ENCODE peak calls at places on chromosomes 5 and 9, in five cellular contexts. P is lower leg skin, N is transverse colon, A is upper lobe of left lung, O is sigmoid colon. W is an unnamed sample.

GRCh38 chr9:84617415-84617814 is 52.1 kb upstream of the NTRK2 start:
- DNase-seq in P (no peak), N (no peak), A (no peak), O (no peak), W (no peak)

GRCh38 chr5:124402144-124402581 is 344.3 kb downstream of the ZNF608 start:
- DNase-seq in P (peak), N (peak), A (peak), O (no peak), W (no peak)

GRCh38 chr5:92421937-92422336 is 1038.8 kb upstream of the ARRDC3 start:
- DNase-seq in P (no peak), N (no peak), A (no peak), O (no peak), W (no peak)

GRCh38 chr5:55234171-55234700 is 828 bp upstream of the CCNO start:
- DNase-seq in P (no peak), N (peak), A (no peak), O (no peak), W (no peak)

GRCh38 chr5:124397290-124397689 is 349.1 kb downstream of the ZNF608 start:
- DNase-seq in P (no peak), N (no peak), A (no peak), O (no peak), W (no peak)

GRCh38 chr5:133214153-133214820 is 162.5 kb downstream of the HSPA4 start:
- DNase-seq in P (no peak), N (no peak), A (no peak), O (no peak), W (no peak)

GRCh38 chr5:9468070-9468388 is 77.8 kb downstream of the SEMA5A start:
- DNase-seq in P (peak), N (no peak), A (no peak), O (no peak), W (no peak)

GRCh38 chr9:994005-994404 is 17.6 kb downstream of the DMRT3 start:
- DNase-seq in P (no peak), N (no peak), A (no peak), O (no peak), W (no peak)

GRCh38 chr9:124290053-124290581 is 32.4 kb downstream of the NEK6 start:
- DNase-seq in P (no peak), N (peak), A (no peak), O (no peak), W (peak)

GRCh38 chr5:83096660-83097334 is 19.4 kb downstream of the XRCC4 start:
- DNase-seq in P (no peak), N (no peak), A (no peak), O (no peak), W (no peak)

GRCh38 chr9:94804917-94805544 is 78.5 kb downstream of the AOPEP start:
- DNase-seq in P (no peak), N (no peak), A (no peak), O (no peak), W (no peak)

GRCh38 chr9:92270511-92270910 is 23.0 kb downstream of the IARS1 start:
- DNase-seq in P (no peak), N (no peak), A (no peak), O (no peak), W (no peak)

GRCh38 chr9:125240649-125240999 is 519 bp downstream of the HSPA5 start:
- DNase-seq in P (no peak), N (peak), A (peak), O (no peak), W (peak)

GRCh38 chr5:142063878-142064331 is 44.7 kb upstream of the NDFIP1 start:
- DNase-seq in P (peak), N (peak), A (peak), O (peak), W (no peak)

GRCh38 chr9:69649566-69650260 is 22.5 kb downstream of the APBA1 start:
- DNase-seq in P (no peak), N (no peak), A (no peak), O (no peak), W (no peak)

GRCh38 chr9:96667363-96667728 is 12.2 kb upstream of the PRXL2C start:
- DNase-seq in P (no peak), N (no peak), A (no peak), O (no peak), W (no peak)

GRCh38 chr9:134644715-134645606 is 3.4 kb downstream of the COL5A1 start:
- DNase-seq in P (peak), N (peak), A (no peak), O (peak), W (no peak)

DNA sequence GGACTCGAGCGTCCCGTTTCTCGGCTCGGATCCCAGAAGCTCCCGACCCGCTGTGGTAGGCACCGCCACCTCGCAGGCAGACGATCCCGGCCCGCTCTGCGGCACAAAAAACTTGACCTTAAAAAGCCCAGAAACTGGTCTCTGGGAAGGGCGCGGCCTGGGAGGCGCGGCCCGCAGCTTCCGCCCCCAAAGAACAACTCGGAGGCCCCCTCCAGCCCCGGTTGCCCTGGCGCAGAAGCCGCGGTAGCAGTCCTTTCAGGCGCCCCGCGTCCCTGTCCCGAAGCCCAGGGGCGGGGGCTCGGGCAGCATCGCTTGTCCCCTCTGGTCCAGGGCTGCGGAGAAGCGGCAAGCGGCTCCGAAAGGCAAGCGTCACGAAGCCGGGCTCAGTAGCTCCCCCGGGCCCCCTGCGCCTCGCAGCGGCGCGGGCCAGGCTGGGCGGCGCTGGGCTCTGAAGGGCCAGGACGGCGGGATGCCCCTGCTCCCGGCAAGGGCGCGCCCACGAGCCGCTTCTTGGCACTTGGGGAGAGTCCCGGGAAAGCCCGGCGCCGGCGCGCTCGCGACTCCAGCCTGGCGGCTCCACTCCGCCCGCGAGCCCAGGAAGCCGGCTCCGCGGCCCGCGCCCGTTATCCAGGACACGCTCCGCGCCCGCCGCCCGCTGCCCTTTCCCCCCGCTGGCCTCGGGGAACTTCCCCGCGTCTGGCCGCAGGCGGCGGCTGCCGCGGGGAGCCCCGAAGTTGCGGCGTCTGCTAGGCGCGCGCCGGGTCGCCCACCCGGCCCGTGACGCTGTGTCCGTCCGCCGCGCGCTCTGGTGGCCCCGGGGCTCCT is at the start of gene GCNT4:
- DNase-seq in P (no peak), N (peak), A (peak), O (peak), W (peak)
- TF ChIP-seq POLR2A in P (no peak), N (no peak), A (no peak), O (no peak), W (no peak)

DNA sequence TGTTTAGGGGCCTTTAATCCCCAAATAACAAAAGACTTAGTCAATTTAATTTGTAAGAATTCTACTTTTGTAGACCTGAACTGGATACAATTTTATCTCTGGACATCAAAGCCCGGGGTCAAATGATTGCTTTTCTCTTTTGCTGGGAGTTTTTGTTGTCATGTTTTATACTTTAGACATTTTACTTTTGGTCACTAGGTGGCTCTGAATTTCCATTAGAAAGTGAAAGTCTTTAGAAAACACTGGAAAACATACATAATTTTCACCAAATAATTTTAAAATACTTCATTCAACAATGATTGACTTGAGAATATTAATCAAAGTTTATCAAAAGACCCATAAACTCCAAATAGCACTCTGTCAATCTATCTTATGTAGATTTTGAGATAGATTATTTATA is 2.8 kb upstream of the PCA3 start:
- DNase-seq in P (no peak), N (no peak), A (no peak), O (no peak), W (no peak)
- TF ChIP-seq CTCF in P (no peak), N (no peak), A (no peak), O (no peak), W (no peak)

DNA sequence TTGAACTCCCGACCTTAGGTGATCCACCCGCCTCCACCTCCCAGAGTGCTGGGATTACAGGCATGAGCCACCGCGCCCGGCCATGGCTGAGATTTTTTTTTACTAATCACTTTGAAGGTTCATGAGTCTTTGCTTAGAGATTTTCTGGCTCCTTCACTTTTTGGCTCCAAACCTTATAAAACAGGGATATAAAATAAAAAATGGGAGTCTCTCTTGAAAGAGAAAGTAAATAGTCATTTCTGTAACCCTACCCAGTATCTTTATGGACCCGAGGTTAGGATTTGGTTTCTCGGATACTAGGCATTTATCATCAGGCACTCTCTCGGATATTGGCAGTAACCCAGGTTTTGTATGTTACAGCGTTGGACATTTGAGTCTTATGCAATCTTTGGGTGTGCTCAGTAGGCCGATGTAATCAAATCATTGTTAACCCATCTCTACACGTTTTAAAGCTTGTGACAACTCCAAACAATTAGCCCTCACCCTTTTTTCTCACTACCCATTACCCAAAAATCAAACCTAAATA is 25.3 kb downstream of the STXBP1 start:
- DNase-seq in P (no peak), N (peak), A (peak), O (no peak), W (no peak)
- H3K4me3 ChIP-seq in P (no peak), N (no peak), A (no peak), O (no peak), W (no peak)

DNA sequence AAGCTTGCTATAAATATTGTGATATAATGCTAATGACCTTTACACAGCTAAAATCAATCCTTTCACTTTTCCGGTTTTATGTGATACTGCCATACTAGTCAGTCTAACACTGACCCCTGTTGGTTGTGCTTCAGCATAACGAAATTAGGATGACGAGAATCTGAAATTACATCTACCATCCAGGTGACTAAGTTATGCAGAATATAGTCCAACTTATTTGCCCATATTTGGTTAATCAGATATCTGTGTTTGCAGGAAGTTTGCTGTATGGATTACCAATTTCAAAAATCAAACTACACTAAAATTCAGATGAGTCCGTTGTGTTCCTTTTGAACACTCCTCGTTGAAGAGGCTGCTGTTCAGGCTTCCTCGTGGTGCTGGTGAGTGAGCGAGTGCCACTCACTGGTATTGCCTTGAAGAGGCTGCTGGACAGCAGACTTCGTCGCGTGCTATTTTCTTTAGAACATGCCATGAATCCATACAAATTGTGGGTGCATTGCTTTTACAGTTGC is 32.5 kb downstream of the TENT4A start:
- DNase-seq in P (no peak), N (peak), A (no peak), O (peak), W (no peak)
- TF ChIP-seq POLR2A in P (no peak), N (no peak), A (no peak), O (no peak), W (no peak)